ENCODE peak calls at places on chromosomes 2 and 18, in six cellular contexts. L, H, Y, F, K and E are unnamed samples.

GRCh38 chr2:74221604-74222299 is 23.3 kb downstream of the MTHFD2 start:
- DNase-seq in L (no peak), H (no peak), Y (no peak), F (no peak), K (no peak), E (no peak)

GRCh38 chr2:127586136-127586535 is 50.7 kb downstream of the MYO7B start:
- DNase-seq in L (no peak), H (no peak), Y (no peak), F (no peak), K (no peak), E (no peak)

GRCh38 chr2:58521803-58522602 is 280.9 kb upstream of the FANCL start:
- DNase-seq in L (no peak), H (no peak), Y (peak; percentile 51), F (no peak), K (no peak), E (peak; percentile 11)

GRCh38 chr2:140718999-140719398 is 1411.8 kb downstream of the LRP1B start:
- DNase-seq in L (no peak), H (no peak), Y (no peak), F (no peak), K (no peak), E (no peak)

GRCh38 chr2:109216332-109216731 is 87.3 kb downstream of the SH3RF3 start:
- DNase-seq in L (no peak), H (no peak), Y (no peak), F (no peak), K (no peak), E (no peak)

GRCh38 chr2:224472827-224473226 is 70.9 kb upstream of the FAM124B start:
- DNase-seq in L (no peak), H (no peak), Y (no peak), F (no peak), K (no peak), E (no peak)

GRCh38 chr2:131724019-131724418 is 196.3 kb downstream of the CCDC74A start:
- DNase-seq in L (no peak), H (peak; percentile 46), Y (no peak), F (no peak), K (no peak), E (no peak)

GRCh38 chr2:29013046-29013780 is 32.1 kb downstream of the TOGARAM2 start:
- DNase-seq in L (no peak), H (no peak), Y (no peak), F (no peak), K (no peak), E (peak; percentile 19)

GRCh38 chr2:22694856-22695255 is 690.1 kb upstream of the KLHL29 start:
- DNase-seq in L (no peak), H (no peak), Y (no peak), F (no peak), K (no peak), E (no peak)

GRCh38 chr18:47594621-47595086 is 335.8 kb downstream of the SMAD2 start:
- DNase-seq in L (no peak), H (no peak), Y (peak; percentile 87), F (no peak), K (no peak), E (peak; percentile 64)

GRCh38 chr2:18495058-18495457 is 65.4 kb downstream of the RDH14 start:
- DNase-seq in L (no peak), H (no peak), Y (no peak), F (no peak), K (no peak), E (no peak)

GRCh38 chr2:102603904-102604303 is 15.4 kb upstream of the SLC9A2 start:
- DNase-seq in L (no peak), H (no peak), Y (no peak), F (no peak), K (no peak), E (no peak)

GRCh38 chr18:76952747-76953146 is 130.4 kb downstream of the ZNF236 start:
- DNase-seq in L (no peak), H (no peak), Y (no peak), F (no peak), K (no peak), E (no peak)

GRCh38 chr2:149200109-149200520 is 130.3 kb upstream of the LYPD6 start:
- DNase-seq in L (no peak), H (no peak), Y (no peak), F (no peak), K (no peak), E (peak; percentile 10)

GRCh38 chr2:207258191-207258991 is 92.6 kb upstream of the KLF7 start:
- DNase-seq in L (peak; percentile 90), H (no peak), Y (peak; percentile 62), F (no peak), K (peak; percentile 78), E (peak; percentile 42)

GRCh38 chr18:55234366-55235093 is 275.3 kb upstream of the CCDC68 start:
- DNase-seq in L (peak; percentile 80), H (peak; percentile 79), Y (peak; percentile 89), F (peak; percentile 64), K (peak; percentile 40), E (peak; percentile 91)

GRCh38 chr2:3628241-3628679 is 29.7 kb upstream of the ALLC start:
- DNase-seq in L (peak; percentile 62), H (no peak), Y (no peak), F (no peak), K (no peak), E (no peak)

GRCh38 chr2:217085543-217085942 is 225.7 kb upstream of the TNP1 start:
- DNase-seq in L (no peak), H (no peak), Y (no peak), F (no peak), K (no peak), E (no peak)

GRCh38 chr2:26776195-26776594 is 9.7 kb upstream of the CENPA start:
- DNase-seq in L (no peak), H (no peak), Y (no peak), F (no peak), K (no peak), E (no peak)

GRCh38 chr18:56479836-56480235 is 158.6 kb downstream of the TXNL1 start:
- DNase-seq in L (no peak), H (no peak), Y (no peak), F (no peak), K (no peak), E (no peak)

GRCh38 chr2:238007924-238008323 is 41.1 kb downstream of the UBE2F start:
- DNase-seq in L (no peak), H (no peak), Y (no peak), F (no peak), K (no peak), E (no peak)

GRCh38 chr2:85216927-85217326 is 83.7 kb downstream of the TCF7L1 start:
- DNase-seq in L (no peak), H (no peak), Y (no peak), F (no peak), K (no peak), E (peak; percentile 15)

GRCh38 chr2:45439788-45440773 is 171.0 kb downstream of the SRBD1 start:
- DNase-seq in L (no peak), H (no peak), Y (no peak), F (no peak), K (no peak), E (no peak)

GRCh38 chr2:11940121-11940743 is 193.8 kb downstream of the LPIN1 start:
- DNase-seq in L (no peak), H (no peak), Y (no peak), F (no peak), K (no peak), E (no peak)

GRCh38 chr2:206083602-206084467 is 2.1 kb downstream of the INO80D start:
- DNase-seq in L (no peak), H (peak; percentile 5), Y (peak; percentile 23), F (no peak), K (no peak), E (peak; percentile 52)

GRCh38 chr18:77077836-77078456 is 54.6 kb downstream of the MBP start:
- DNase-seq in L (no peak), H (no peak), Y (no peak), F (no peak), K (no peak), E (no peak)

GRCh38 chr2:29475446-29476006 is 360.3 kb downstream of the CLIP4 start:
- DNase-seq in L (no peak), H (no peak), Y (peak; percentile 57), F (no peak), K (peak; percentile 85), E (no peak)

GRCh38 chr18:48750485-48751175 is 200.1 kb downstream of the SMAD7 start:
- DNase-seq in L (no peak), H (no peak), Y (no peak), F (no peak), K (no peak), E (no peak)

GRCh38 chr2:139196754-139197153 is 416.6 kb upstream of the NXPH2 start:
- DNase-seq in L (no peak), H (no peak), Y (no peak), F (no peak), K (no peak), E (no peak)

GRCh38 chr2:204019572-204020501 is 83.3 kb downstream of the ICOS start:
- DNase-seq in L (no peak), H (no peak), Y (no peak), F (no peak), K (no peak), E (no peak)

GRCh38 chr2:240440704-240441320 is 5.3 kb downstream of the GPC1 start:
- DNase-seq in L (no peak), H (no peak), Y (no peak), F (no peak), K (no peak), E (no peak)

GRCh38 chr2:160301420-160301819 is 101.3 kb upstream of the ITGB6 start:
- DNase-seq in L (no peak), H (no peak), Y (no peak), F (no peak), K (no peak), E (no peak)

GRCh38 chr2:85234879-85235278 is 92.9 kb downstream of the TGOLN2 start:
- DNase-seq in L (no peak), H (no peak), Y (peak; percentile 76), F (no peak), K (peak; percentile 81), E (no peak)

GRCh38 chr2:24163186-24163585 is 11.7 kb upstream of the FAM228A start:
- DNase-seq in L (no peak), H (no peak), Y (no peak), F (no peak), K (no peak), E (no peak)

GRCh38 chr18:5294113-5294617 is 1.4 kb downstream of the ZBTB14 start:
- DNase-seq in L (no peak), H (peak; percentile 27), Y (peak; percentile 13), F (no peak), K (no peak), E (peak; percentile 8)

GRCh38 chr2:219362524-219363164 is 25.1 kb downstream of the DNPEP start:
- DNase-seq in L (no peak), H (no peak), Y (no peak), F (no peak), K (no peak), E (peak; percentile 76)

GRCh38 chr18:12076424-12077140 is 17.1 kb upstream of the ANKRD62 start:
- DNase-seq in L (no peak), H (peak; percentile 41), Y (peak; percentile 23), F (no peak), K (no peak), E (peak; percentile 58)

GRCh38 chr2:11482473-11483031 is 16.6 kb upstream of the E2F6 start:
- DNase-seq in L (no peak), H (peak; percentile 85), Y (peak; percentile 88), F (no peak), K (no peak), E (no peak)